ENCODE peak calls at places on chromosomes 11 and 22, in four cellular contexts. V is IMR-90, A is H1, O is H9. Y is an unnamed sample.
A peak's percentile ranks its signal among the peaks of the same experiment; 100 is the strongest.

GRCh38 chr22:22770280-22770871 is 117.2 kb upstream of the IGLL5 start:
- DNase-seq in V (no peak), A (peak; percentile 92), O (peak; percentile 78), Y (peak; percentile 59)

GRCh38 chr11:16790484-16791240 is 52.2 kb downstream of the C11orf58 start:
- DNase-seq in V (no peak), A (no peak), O (no peak), Y (no peak)

GRCh38 chr11:89491141-89491690 is at the start of gene NOX4:
- DNase-seq in V (peak; percentile 48), A (peak; percentile 79), O (peak; percentile 76), Y (peak; percentile 78)

GRCh38 chr11:126951465-126951864 is 49.1 kb downstream of the KIRREL3 start:
- DNase-seq in V (no peak), A (no peak), O (no peak), Y (no peak)

GRCh38 chr11:111823131-111823530 is 48.2 kb downstream of the ALG9 start:
- DNase-seq in V (no peak), A (no peak), O (no peak), Y (no peak)

GRCh38 chr11:107953506-107953905 is 25.3 kb downstream of the RAB39A start:
- DNase-seq in V (no peak), A (no peak), O (no peak), Y (peak; percentile 22)

GRCh38 chr11:8207080-8208000 is 38.5 kb upstream of the RIC3 start:
- DNase-seq in V (peak; percentile 22), A (no peak), O (peak; percentile 39), Y (peak; percentile 30)

GRCh38 chr11:117523680-117524079 is 196.0 kb downstream of the CEP164 start:
- DNase-seq in V (peak; percentile 58), A (no peak), O (no peak), Y (no peak)

GRCh38 chr11:103633037-103633788 is 403.2 kb upstream of the DDI1 start:
- DNase-seq in V (peak; percentile 59), A (no peak), O (no peak), Y (peak; percentile 66)

GRCh38 chr11:132496341-132496740 is 1036.0 kb downstream of the OPCML start:
- DNase-seq in V (no peak), A (no peak), O (no peak), Y (no peak)

GRCh38 chr11:47389577-47390072 is 11.3 kb upstream of the SPI1 start:
- DNase-seq in V (no peak), A (no peak), O (no peak), Y (no peak)

GRCh38 chr11:125170406-125171031 is 6.0 kb downstream of the PKNOX2 start:
- DNase-seq in V (peak; percentile 92), A (no peak), O (no peak), Y (peak; percentile 58)

GRCh38 chr11:116078101-116078561 is 573.9 kb upstream of the CADM1 start:
- DNase-seq in V (peak; percentile 20), A (no peak), O (peak; percentile 57), Y (peak; percentile 98)

GRCh38 chr11:57379732-57380131 is 1.2 kb downstream of the PRG3 start:
- DNase-seq in V (peak; percentile 24), A (peak; percentile 83), O (peak; percentile 80), Y (peak; percentile 81)

GRCh38 chr22:48241658-48242057 is 1479.2 kb downstream of the TBC1D22A start:
- DNase-seq in V (no peak), A (peak; percentile 30), O (peak; percentile 14), Y (no peak)

GRCh38 chr11:12973529-12974181 is 35.5 kb upstream of the RASSF10 start:
- DNase-seq in V (no peak), A (no peak), O (no peak), Y (no peak)

GRCh38 chr22:35521358-35522264 is 19.0 kb upstream of the RASD2 start:
- DNase-seq in V (no peak), A (no peak), O (no peak), Y (no peak)

GRCh38 chr22:32409977-32410376 is 2.1 kb downstream of the RTCB start:
- DNase-seq in V (no peak), A (no peak), O (no peak), Y (no peak)

GRCh38 chr11:16791494-16791961 is 53.1 kb downstream of the C11orf58 start:
- DNase-seq in V (peak; percentile 95), A (no peak), O (no peak), Y (peak; percentile 22)

GRCh38 chr11:128828350-128828749 is 38.7 kb downstream of the KCNJ1 start:
- DNase-seq in V (peak; percentile 27), A (no peak), O (no peak), Y (no peak)

DNA sequence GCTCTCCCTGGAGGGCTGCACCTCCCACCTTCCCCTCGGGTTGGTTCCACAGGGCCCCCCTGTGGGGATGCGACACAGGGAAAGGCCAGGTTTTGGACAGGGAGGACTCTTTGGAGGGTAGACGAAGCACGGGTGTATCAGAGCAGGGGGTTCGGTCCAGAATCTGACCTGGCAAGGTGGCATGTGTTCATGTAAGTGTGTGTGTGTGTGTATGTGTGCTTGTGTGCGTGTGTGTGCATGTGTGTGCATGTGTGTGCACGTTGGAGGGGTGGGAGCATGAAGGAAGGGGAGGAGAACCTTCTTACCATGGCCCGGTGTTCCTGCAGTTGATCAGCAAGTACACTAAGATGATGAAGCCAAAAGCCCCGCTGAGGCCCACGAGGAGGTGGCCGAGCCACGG is 14.7 kb downstream of the IL2RB start:
- DNase-seq in V (no peak), A (no peak), O (no peak), Y (no peak)
- H3K23ac ChIP-seq in V (no peak overlapping the region), A (no peak overlapping the region), O (no peak overlapping the region), Y (peak overlapping the region; percentile 24)

DNA sequence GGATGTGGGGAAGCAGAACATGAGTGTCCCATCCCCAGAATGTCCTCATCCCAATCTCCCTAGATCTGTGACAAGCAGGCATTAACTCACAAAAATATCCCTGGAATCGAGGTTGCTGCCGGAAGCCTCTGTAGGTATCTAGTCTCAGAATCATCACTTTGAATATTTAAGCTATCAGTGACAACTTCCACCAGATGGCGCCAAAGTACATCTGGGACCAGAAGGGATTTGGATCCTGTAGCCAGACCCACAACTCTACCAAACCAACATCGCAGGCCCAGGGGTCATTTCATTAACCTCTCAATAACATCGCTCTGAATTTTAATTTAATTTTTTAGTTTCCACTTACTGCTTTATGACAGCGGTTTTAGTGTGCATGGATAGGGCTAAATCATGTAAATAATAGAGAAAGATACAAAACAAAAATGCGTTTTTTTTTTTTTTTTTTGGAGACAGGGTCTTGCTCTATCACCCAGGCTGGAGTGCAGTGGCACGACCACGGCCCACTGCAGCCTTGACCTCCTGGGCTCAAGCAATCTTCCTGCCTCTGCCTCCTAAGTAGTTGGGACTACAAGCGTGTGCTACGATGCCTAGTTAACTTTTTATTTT is 1.1 kb upstream of the EXT2 start:
- DNase-seq in V (peak; percentile 81), A (peak; percentile 86), O (peak; percentile 77), Y (peak; percentile 89)
- H3K4me2 ChIP-seq in V (no peak overlapping the region), A (no peak overlapping the region), O (no peak overlapping the region), Y (no peak overlapping the region)

GRCh38 chr11:68463714-68464113 is 3.2 kb downstream of the PPP6R3 start:
- DNase-seq in V (no peak), A (no peak), O (no peak), Y (no peak)
- H4K5ac ChIP-seq in V (no peak overlapping the region), A (no peak overlapping the region), O (no peak overlapping the region), Y (no peak overlapping the region)

GRCh38 chr22:19674929-19675253 is 39.4 kb upstream of the SEPTIN5 start:
- DNase-seq in V (no peak), A (no peak), O (no peak), Y (no peak)

GRCh38 chr22:19672054-19672776 is 42.1 kb upstream of the SEPTIN5 start:
- DNase-seq in V (no peak), A (no peak), O (no peak), Y (no peak)

GRCh38 chr22:19674129-19674928 is 40.0 kb upstream of the SEPTIN5 start:
- DNase-seq in V (no peak), A (no peak), O (no peak), Y (no peak)

GRCh38 chr22:19673660-19674059 is 40.6 kb upstream of the SEPTIN5 start:
- DNase-seq in V (no peak), A (no peak), O (no peak), Y (no peak)

GRCh38 chr22:19675428-19675827 is 38.9 kb upstream of the SEPTIN5 start:
- DNase-seq in V (no peak), A (no peak), O (no peak), Y (no peak)
- H3K23ac ChIP-seq in V (no peak overlapping the region), A (no peak overlapping the region), O (no peak overlapping the region), Y (no peak overlapping the region)

DNA sequence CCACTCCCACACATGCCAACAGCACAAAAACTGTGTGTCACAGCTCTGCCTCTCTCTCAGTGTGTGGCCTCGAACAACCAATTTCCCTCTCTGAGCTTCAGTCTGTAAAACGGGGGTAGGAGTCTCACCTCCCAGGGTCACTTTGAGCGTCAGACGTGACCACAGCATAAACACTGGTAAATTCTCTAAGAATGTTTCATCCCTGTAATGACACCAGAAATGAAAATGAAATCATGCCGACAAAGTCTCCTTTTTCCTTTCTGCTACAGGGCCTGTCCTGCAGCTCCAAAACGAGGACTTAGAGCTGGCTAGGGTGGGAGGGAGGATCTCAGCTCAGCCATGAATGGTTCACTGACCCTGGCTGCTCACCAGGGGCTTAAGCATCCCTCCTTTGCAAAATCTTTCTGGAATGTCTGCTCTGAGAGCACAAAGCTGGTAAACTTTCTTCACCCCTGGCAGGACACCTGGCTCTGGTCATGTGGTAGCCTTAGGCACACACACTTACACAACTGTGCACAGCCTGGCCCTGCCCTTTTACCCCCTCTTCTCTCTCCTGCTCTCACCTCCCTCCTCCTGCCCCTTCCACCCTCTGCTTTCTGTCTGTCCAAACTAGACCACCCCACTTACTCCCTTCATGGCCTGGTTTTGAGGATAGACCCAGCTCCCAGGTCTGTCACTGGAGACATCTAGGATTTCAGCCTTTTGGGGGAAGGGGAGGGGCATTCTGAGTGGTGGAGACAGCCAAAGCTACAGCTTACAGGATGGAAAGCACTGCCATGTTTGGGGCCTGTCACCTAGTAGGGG is 12.3 kb upstream of the TSKU start:
- DNase-seq in V (peak; percentile 99), A (no peak), O (no peak), Y (peak; percentile 86)
- H3K4me2 ChIP-seq in V (peak overlapping the region; percentile 25), A (no peak overlapping the region), O (no peak overlapping the region), Y (no peak overlapping the region)

GRCh38 chr22:38824587-38824986 is 19.2 kb downstream of the NPTXR start:
- DNase-seq in V (peak; percentile 75), A (peak; percentile 88), O (peak; percentile 88), Y (peak; percentile 94)
- H4K5ac ChIP-seq in V (no peak overlapping the region), A (no peak overlapping the region), O (no peak overlapping the region), Y (no peak overlapping the region)

GRCh38 chr11:43837879-43838278 is 42.8 kb upstream of the ALKBH3 start:
- DNase-seq in V (no peak), A (no peak), O (no peak), Y (no peak)
- H3K23ac ChIP-seq in V (no peak overlapping the region), A (no peak overlapping the region), O (no peak overlapping the region), Y (no peak overlapping the region)

GRCh38 chr22:46079093-46079860 is 71.0 kb upstream of the PPARA start:
- DNase-seq in V (no peak), A (no peak), O (no peak), Y (no peak)
- H3K4me2 ChIP-seq in V (no peak overlapping the region), A (no peak overlapping the region), O (no peak overlapping the region), Y (no peak overlapping the region)

GRCh38 chr22:27716074-27716473 is 85.5 kb downstream of the MN1 start:
- DNase-seq in V (no peak), A (no peak), O (no peak), Y (no peak)
- H4K5ac ChIP-seq in V (no peak overlapping the region), A (no peak overlapping the region), O (no peak overlapping the region), Y (no peak overlapping the region)

Y was measured in mesendoderm.